ENCODE peak calls at places on chromosomes 7 and 10, in four cellular contexts. U is IMR-90, W is H9, M is H1. D is an unnamed sample.

GRCh38 chr7:154644366-154644765 is 358.6 kb downstream of the PAXIP1 start:
- DNase-seq in W (no peak), M (no peak), U (no peak), D (no peak)

GRCh38 chr10:14366760-14367159 is 36.0 kb upstream of the FRMD4A start:
- DNase-seq in W (no peak), M (no peak), U (no peak), D (no peak)

GRCh38 chr7:21914671-21915070 is 31.0 kb downstream of the CDCA7L start:
- DNase-seq in W (no peak), M (no peak), U (no peak), D (no peak)

GRCh38 chr10:32377458-32378370 is 30.8 kb upstream of the EPC1 start:
- DNase-seq in U (peak; percentile 45), W (no peak), M (no peak), D (peak; percentile 49)

GRCh38 chr7:132063800-132064199 is 507.4 kb upstream of the PODXL start:
- DNase-seq in U (no peak), W (no peak), M (no peak), D (no peak)

GRCh38 chr10:132461103-132461682 is 64.2 kb downstream of the PWWP2B start:
- DNase-seq in U (no peak), M (no peak), W (no peak), D (no peak)

GRCh38 chr10:132904169-132904813 is 38.1 kb downstream of the CFAP46 start:
- DNase-seq in U (peak; percentile 24), M (no peak), W (peak; percentile 64), D (peak; percentile 43)

GRCh38 chr10:44295619-44296222 is 89.2 kb downstream of the CXCL12 start:
- DNase-seq in U (peak; percentile 17), M (no peak), W (no peak), D (no peak)

GRCh38 chr10:369441-370221 is 234.4 kb downstream of the ZMYND11 start:
- DNase-seq in M (no peak), W (no peak), U (peak; percentile 81), D (no peak)

GRCh38 chr10:62380002-62380401 is 5.8 kb downstream of the ZNF365 start:
- DNase-seq in W (no peak), U (peak; percentile 92), M (no peak), D (peak; percentile 18)

GRCh38 chr10:127872871-127873600 is 19.7 kb downstream of the CLRN3 start:
- DNase-seq in M (no peak), U (no peak), W (no peak), D (no peak)

GRCh38 chr10:43324847-43325246 is 46.6 kb upstream of the FXYD4 start:
- DNase-seq in M (no peak), U (no peak), W (no peak), D (no peak)

GRCh38 chr10:48932831-48933670 is 6.6 kb downstream of the LRRC18 start:
- DNase-seq in U (no peak), W (peak; percentile 13), M (no peak), D (no peak)

GRCh38 chr7:150322114-150322832 is 882 bp upstream of the LRRC61 start:
- DNase-seq in W (no peak), U (no peak), M (no peak), D (no peak)

GRCh38 chr7:24284699-24285506 is 913 bp downstream of the NPY start:
- DNase-seq in M (no peak), U (no peak), W (peak; percentile 68), D (peak; percentile 68)

GRCh38 chr10:122931088-122931958 is 20.9 kb downstream of the FAM24A start:
- DNase-seq in W (no peak), U (peak; percentile 65), M (no peak), D (no peak)

GRCh38 chr7:2920956-2921708 is 77.0 kb upstream of the GNA12 start:
- DNase-seq in M (no peak), W (no peak), U (no peak), D (no peak)

GRCh38 chr10:104784452-104784851 is 143.4 kb downstream of the SORCS3 start:
- DNase-seq in M (no peak), U (no peak), W (no peak), D (peak; percentile 7)
- H3K56ac ChIP-seq in M (no peak overlapping the region), U (no peak overlapping the region), W (no peak overlapping the region), D (no peak overlapping the region)

DNA sequence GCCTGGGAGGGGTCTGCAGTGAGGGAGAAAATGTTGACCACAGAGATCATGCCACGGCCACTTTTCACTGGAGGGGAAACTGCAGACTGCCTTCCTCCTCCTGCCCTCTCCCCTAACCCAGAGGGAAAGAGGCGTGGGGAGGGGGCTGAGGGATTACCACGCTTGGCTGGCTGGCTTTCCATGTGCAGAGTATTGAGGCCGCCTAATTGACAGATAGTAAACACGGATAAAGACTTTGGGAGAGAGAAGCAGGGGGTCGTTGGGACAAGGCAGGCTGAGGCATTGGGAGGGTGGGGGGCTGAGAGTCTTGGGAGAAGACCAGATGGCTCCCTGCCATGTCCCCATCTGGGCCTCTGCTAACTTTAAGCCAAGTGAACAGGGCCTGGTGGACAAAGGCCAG is 55.5 kb upstream of the MXI1 start:
- DNase-seq in M (no peak), U (no peak), W (no peak), D (no peak)
- H3K18ac ChIP-seq in M (no peak overlapping the region), U (no peak overlapping the region), W (no peak overlapping the region), D (no peak overlapping the region)

DNA sequence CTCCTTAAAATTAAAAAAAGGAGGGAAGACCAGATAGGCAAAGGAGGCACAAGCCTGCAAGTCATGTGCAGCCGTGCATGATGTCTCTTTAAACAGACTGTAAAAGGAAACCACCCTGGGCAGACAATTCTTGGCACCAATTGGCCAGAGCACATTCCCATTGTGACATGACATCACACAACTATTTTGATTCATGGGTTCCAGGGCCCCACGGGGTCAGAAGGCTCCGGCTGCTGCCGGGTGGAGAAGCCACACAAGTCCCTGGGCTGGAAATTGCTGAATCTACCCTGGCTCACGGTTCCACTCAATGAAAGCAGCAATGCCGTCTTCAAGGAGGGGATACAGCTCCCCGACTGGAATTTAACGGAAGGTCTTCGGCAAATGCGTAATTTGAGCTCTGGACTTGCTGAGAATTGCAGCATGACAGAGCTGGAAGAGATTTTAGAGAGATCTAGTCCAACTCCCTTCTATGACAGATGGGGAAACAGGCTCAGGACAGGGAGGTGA is 140.5 kb downstream of the PRKAG2 start:
- DNase-seq in W (no peak), M (peak; percentile 44), U (peak; percentile 96), D (peak; percentile 90)
- H3K56ac ChIP-seq in W (no peak overlapping the region), M (no peak overlapping the region), U (peak overlapping the region; percentile 62), D (peak overlapping the region; percentile 5)

GRCh38 chr10:46308666-46309450 is 22.1 kb downstream of the ANTXRL start:
- DNase-seq in M (no peak), U (no peak), W (peak; percentile 20), D (no peak)

GRCh38 chr10:46309511-46310142 is 22.8 kb downstream of the ANTXRL start:
- DNase-seq in W (peak; percentile 19), M (no peak), U (no peak), D (no peak)

GRCh38 chr10:46311501-46311951 is 24.7 kb downstream of the ANTXRL start:
- DNase-seq in W (no peak), U (no peak), M (no peak), D (no peak)

GRCh38 chr10:46310143-46310514 is 23.3 kb downstream of the ANTXRL start:
- DNase-seq in M (no peak), W (peak; percentile 19), U (no peak), D (no peak)

DNA sequence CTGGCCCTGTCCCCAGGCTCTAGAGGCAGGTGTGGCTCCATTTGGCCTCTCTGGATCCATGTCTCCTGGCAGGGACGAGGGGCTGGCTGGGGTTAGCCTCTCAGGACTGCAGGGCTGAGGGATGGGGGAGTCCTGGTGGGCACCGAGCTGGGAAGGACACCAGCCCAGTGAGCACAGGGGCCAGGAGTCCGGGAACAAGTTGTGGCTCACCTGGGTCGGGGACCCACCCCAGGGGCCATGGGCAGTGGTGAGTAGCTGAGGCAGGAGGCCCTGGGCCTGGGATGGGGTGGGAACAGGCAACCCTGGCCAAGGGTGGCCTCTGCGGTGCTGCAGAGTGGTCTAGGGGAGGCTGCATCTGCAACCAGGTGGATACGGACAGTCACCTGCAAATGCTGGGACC is 24.1 kb downstream of the ANTXRL start:
- DNase-seq in U (no peak), W (peak; percentile 20), M (no peak), D (no peak)
- H3K18ac ChIP-seq in U (no peak overlapping the region), W (peak overlapping the region; percentile 3), M (no peak overlapping the region), D (no peak overlapping the region)

DNA sequence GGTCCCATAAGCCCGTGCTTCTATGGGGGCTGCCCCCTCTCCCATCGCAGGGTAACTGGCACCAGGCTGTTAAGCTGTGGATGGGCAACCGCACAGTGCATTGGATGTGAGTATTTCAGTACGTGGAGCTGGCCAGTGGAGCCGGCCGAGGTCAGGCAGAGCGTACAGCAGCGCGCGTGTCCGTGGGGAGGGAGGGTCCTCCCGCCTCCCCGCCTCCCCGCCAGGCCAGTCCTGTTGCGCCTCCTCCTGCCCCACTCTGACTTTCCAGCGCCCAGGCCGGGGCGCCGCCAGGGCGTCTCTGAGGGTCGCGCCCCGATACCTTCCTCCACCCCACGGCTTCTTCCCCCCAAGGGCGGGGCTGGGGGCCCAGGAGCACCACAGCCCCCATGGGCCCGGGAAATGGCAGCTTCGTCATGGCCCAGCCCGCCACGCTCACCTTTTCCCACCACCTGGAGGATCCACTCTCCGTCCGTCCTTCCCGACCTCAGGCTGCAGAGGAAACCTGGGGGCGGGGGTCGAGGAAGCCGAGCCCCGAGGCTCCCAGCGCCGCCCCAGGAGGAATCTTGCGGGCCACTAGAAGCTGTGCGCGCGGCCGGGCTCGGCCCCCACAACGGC is 924 bp upstream of the PFKP start:
- DNase-seq in M (no peak), W (no peak), U (no peak), D (no peak)
- H3K56ac ChIP-seq in M (no peak overlapping the region), W (no peak overlapping the region), U (no peak overlapping the region), D (peak overlapping the region; percentile 67)

GRCh38 chr10:100373298-100374136 is 26.5 kb downstream of the SCD start:
- DNase-seq in U (peak; percentile 99), M (peak; percentile 98), W (peak; percentile 100), D (peak; percentile 100)

GRCh38 chr10:100370561-100370975 is 23.5 kb downstream of the SCD start:
- DNase-seq in U (peak; percentile 27), M (no peak), W (no peak), D (no peak)

GRCh38 chr10:100372415-100373297 is 25.6 kb downstream of the SCD start:
- DNase-seq in M (no peak), W (no peak), U (no peak), D (no peak)

GRCh38 chr10:100368721-100369120 is 21.7 kb downstream of the SCD start:
- DNase-seq in U (no peak), M (no peak), W (no peak), D (no peak)

DNA sequence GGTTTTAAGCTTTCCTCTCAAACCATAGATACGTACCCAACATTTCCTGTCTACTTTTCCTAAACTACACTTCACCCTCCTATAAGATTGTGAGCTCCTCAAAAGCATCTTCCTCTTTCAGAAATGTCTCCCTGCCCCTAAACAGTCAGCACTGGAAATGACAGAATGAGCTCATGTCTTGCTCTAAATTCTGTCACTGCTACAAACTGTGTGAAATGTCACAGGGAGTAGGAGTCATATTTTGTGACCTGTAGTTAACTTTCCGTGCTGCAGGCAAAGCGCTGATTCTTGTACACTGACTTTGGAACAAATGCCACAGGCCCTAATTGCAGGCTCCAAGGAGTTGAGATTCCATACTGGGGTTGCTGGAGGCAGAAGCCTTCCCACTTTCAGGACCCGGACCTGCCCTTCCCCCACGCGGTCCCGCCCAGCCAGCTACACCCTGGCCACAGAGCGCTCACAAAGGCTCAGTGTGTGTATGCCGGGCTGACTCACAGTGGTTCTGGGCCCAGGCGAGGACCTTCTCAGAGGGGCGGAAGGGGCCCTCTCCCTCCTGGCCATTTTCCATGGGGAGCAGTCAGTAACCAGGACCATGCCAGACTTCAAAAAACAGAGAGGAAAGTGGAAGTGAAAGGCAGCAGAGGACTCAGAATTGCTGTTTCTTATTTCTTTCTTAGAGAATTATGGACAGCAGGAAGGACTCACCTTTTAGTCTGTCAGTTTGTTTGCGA is 24.1 kb downstream of the SCD start:
- DNase-seq in W (peak; percentile 83), M (peak; percentile 25), U (peak; percentile 87), D (peak; percentile 94)
- H3K18ac ChIP-seq in W (no peak overlapping the region), M (peak overlapping the region; percentile 81), U (peak overlapping the region; percentile 93), D (peak overlapping the region; percentile 10)

GRCh38 chr7:69502358-69502757 is 95.9 kb upstream of the AUTS2 start:
- DNase-seq in M (no peak), U (no peak), W (no peak), D (no peak)
- H3K56ac ChIP-seq in M (no peak overlapping the region), U (no peak overlapping the region), W (no peak overlapping the region), D (no peak overlapping the region)

D was measured in mesendoderm.